ENCODE peak calls at places on chromosome 20, in ten cellular contexts. Y is activated T-cell treated with anti-CD3 and anti-CD28 coated beads for 1 hour; B is SHP77; X is AG09319; Q is breast epithelium; E is cerebellar nuclear complex; K is H54; M is activated naive CD8-positive, alpha-beta T cell treated with anti-CD3 and anti-CD28 coated beads, Interleukin-2, amount 10 ng/mL, durations not matched to agents 7 days and 5 days; O is lower lobe of right lung; W is CD8-positive, alpha-beta T cell. L is an unnamed sample.
A peak's percentile ranks its signal among the peaks of the same experiment; 100 is the strongest.

GRCh38 chr20:44896583-44896982 is 11.1 kb downstream of the YWHAB start:
- DNase-seq in Y (no peak), B (no peak), X (no peak), Q (no peak), E (no peak), K (no peak), M (no peak), O (no peak), W (no peak), L (peak; percentile 40)

GRCh38 chr20:41956316-41957050 is 338.3 kb upstream of the CHD6 start:
- DNase-seq in Y (no peak), B (peak; percentile 20), X (no peak), Q (no peak), E (no peak), K (peak; percentile 15), M (no peak), O (no peak), W (no peak), L (no peak)

GRCh38 chr20:4571759-4572531 is 149.8 kb upstream of the PRND start:
- DNase-seq in Y (no peak), B (no peak), X (no peak), Q (no peak), E (no peak), K (no peak), M (no peak), O (no peak), W (no peak), L (no peak)

GRCh38 chr20:34318609-34319443 is 15.7 kb upstream of the AHCY start:
- DNase-seq in Y (no peak), B (no peak), X (no peak), Q (no peak), E (no peak), K (no peak), M (no peak), O (peak; percentile 5), W (no peak), L (no peak)

GRCh38 chr20:47992021-47992467 is 206.8 kb upstream of the SULF2 start:
- DNase-seq in Y (no peak), B (no peak), X (no peak), Q (no peak), E (no peak), K (no peak), M (no peak), O (no peak), W (no peak), L (no peak)

GRCh38 chr20:3106658-3107463 is 22.3 kb upstream of the AVP start:
- DNase-seq in Y (no peak), B (peak; percentile 51), X (no peak), Q (no peak), E (peak; percentile 60), K (no peak), M (no peak), O (no peak), W (no peak), L (no peak)

GRCh38 chr20:23166563-23166962 is 80.4 kb upstream of the CD93 start:
- DNase-seq in Y (no peak), B (no peak), X (no peak), Q (no peak), E (no peak), K (no peak), M (no peak), O (no peak), W (no peak), L (no peak)

GRCh38 chr20:58652606-58653303 is 1.7 kb downstream of the STX16 start:
- DNase-seq in Y (no peak), B (no peak), X (no peak), Q (no peak), E (no peak), K (no peak), M (no peak), O (no peak), W (no peak), L (peak; percentile 25)

GRCh38 chr20:60125521-60125920 is 167.3 kb downstream of the CDH26 start:
- DNase-seq in Y (no peak), B (no peak), X (no peak), Q (no peak), E (no peak), K (no peak), M (no peak), O (no peak), W (no peak), L (no peak)

GRCh38 chr20:46348972-46349741 is 40.9 kb upstream of the CDH22 start:
- DNase-seq in Y (peak; percentile 25), B (peak; percentile 41), X (no peak), Q (no peak), E (no peak), K (peak; percentile 69), M (peak; percentile 75), O (peak; percentile 67), W (peak; percentile 57), L (peak; percentile 28)